ENCODE peak calls at places on chromosomes 2 and 18, in seven cellular contexts. L, B, V, W, Q, N and Z are unnamed samples.

GRCh38 chr2:150531626-150532419 is 44.4 kb upstream of the RND3 start:
- DNase-seq in L (no peak), B (no peak), V (no peak), W (no peak), Q (no peak), N (no peak), Z (no peak)

GRCh38 chr18:8703181-8703638 is 2.1 kb upstream of the MTCL1 start:
- DNase-seq in L (no peak), B (no peak), V (no peak), W (no peak), Q (no peak), N (no peak), Z (no peak)

GRCh38 chr2:133442393-133442792 is 125.9 kb downstream of the NCKAP5 start:
- DNase-seq in L (no peak), B (no peak), V (no peak), W (no peak), Q (no peak), N (no peak), Z (no peak)

GRCh38 chr2:215619989-215620388 is 184.1 kb upstream of the FN1 start:
- DNase-seq in L (no peak), B (no peak), V (peak; percentile 22), W (peak; percentile 30), Q (no peak), N (no peak), Z (no peak)

GRCh38 chr18:45715212-45715780 is 8.7 kb upstream of the SLC14A1 start:
- DNase-seq in L (no peak), B (no peak), V (no peak), W (no peak), Q (peak; percentile 3), N (no peak), Z (no peak)

GRCh38 chr2:84865181-84865783 is 15.6 kb downstream of the TRABD2A start:
- DNase-seq in L (no peak), B (no peak), V (no peak), W (no peak), Q (peak; percentile 37), N (no peak), Z (no peak)

GRCh38 chr2:240134956-240135520 is 1.1 kb downstream of the COPS9 start:
- DNase-seq in L (no peak), B (peak; percentile 9), V (no peak), W (peak; percentile 37), Q (no peak), N (no peak), Z (no peak)

GRCh38 chr2:148167241-148167766 is 146.4 kb downstream of the MBD5 start:
- DNase-seq in L (no peak), B (no peak), V (no peak), W (no peak), Q (no peak), N (no peak), Z (no peak)

GRCh38 chr2:10912796-10913445 is 1.2 kb downstream of the KCNF1 start:
- DNase-seq in L (no peak), B (no peak), V (no peak), W (no peak), Q (no peak), N (no peak), Z (no peak)

GRCh38 chr18:77206676-77207370 is 42.8 kb upstream of the GALR1 start:
- DNase-seq in L (no peak), B (peak; percentile 81), V (no peak), W (no peak), Q (no peak), N (peak; percentile 77), Z (no peak)

GRCh38 chr2:144115892-144116291 is 404.0 kb downstream of the ZEB2 start:
- DNase-seq in L (no peak), B (no peak), V (no peak), W (no peak), Q (no peak), N (no peak), Z (no peak)

GRCh38 chr2:128348505-128349065 is 29.9 kb upstream of the HS6ST1 start:
- DNase-seq in L (no peak), B (no peak), V (no peak), W (no peak), Q (no peak), N (no peak), Z (no peak)

GRCh38 chr2:177592397-177592796 is 199.8 kb downstream of the AGPS start:
- DNase-seq in L (no peak), B (no peak), V (no peak), W (no peak), Q (no peak), N (no peak), Z (no peak)

GRCh38 chr2:233059797-233060499 is at the start of gene INPP5D:
- DNase-seq in L (peak; percentile 72), B (peak; percentile 61), V (peak; percentile 68), W (no peak), Q (no peak), N (no peak), Z (peak; percentile 85)

GRCh38 chr2:231467613-231468525 is 3.6 kb upstream of the NCL start:
- DNase-seq in L (no peak), B (no peak), V (no peak), W (peak; percentile 48), Q (no peak), N (no peak), Z (no peak)

GRCh38 chr18:21915546-21915945 is 175.0 kb downstream of the MIB1 start:
- DNase-seq in L (no peak), B (no peak), V (no peak), W (no peak), Q (no peak), N (no peak), Z (no peak)

GRCh38 chr2:126986788-126987187 is 88.1 kb downstream of the TEX51 start:
- DNase-seq in L (no peak), B (no peak), V (no peak), W (no peak), Q (no peak), N (peak; percentile 28), Z (no peak)

GRCh38 chr2:109255594-109255993 is 126.6 kb downstream of the SH3RF3 start:
- DNase-seq in L (no peak), B (no peak), V (no peak), W (no peak), Q (no peak), N (peak; percentile 8), Z (no peak)

GRCh38 chr2:102915128-102915527 is 153.3 kb downstream of the TMEM182 start:
- DNase-seq in L (no peak), B (no peak), V (no peak), W (no peak), Q (no peak), N (no peak), Z (no peak)

DNA sequence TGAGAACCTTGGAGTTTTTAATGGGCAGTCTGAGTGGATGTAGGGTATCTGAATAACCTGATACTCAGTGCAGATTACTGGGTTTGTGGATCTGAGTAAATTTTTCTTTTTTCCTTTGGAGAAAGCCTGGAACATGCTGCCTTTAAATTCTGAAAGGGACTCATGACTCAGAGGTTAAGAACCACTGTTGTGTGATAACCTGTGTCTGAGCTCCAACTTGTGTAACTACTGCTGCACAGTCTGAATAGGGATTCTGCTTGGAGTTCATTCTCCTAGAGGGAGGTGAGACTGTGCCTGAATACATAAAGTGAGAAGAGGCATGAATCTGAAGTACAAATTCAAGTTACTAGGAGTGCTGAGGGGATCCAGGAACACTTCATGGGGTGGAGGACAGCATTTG is 36.2 kb downstream of the KDM3A start:
- DNase-seq in L (no peak), B (no peak), V (no peak), W (no peak), Q (no peak), N (no peak), Z (no peak)
- H3K36me3 ChIP-seq in L (peaks cover 23% of the 10 kb centered on the region), B (peaks cover 93% of the 10 kb centered on the region), V (no peaks in the 10 kb centered on the region), W (peaks cover 46% of the 10 kb centered on the region), Q (peaks cover 79% of the 10 kb centered on the region), N (no peaks in the 10 kb centered on the region), Z (peaks cover 31% of the 10 kb centered on the region)

GRCh38 chr2:146701183-146701582 is 1143.6 kb upstream of the ACVR2A start:
- DNase-seq in L (no peak), B (no peak), V (no peak), W (no peak), Q (peak; percentile 57), N (no peak), Z (no peak)
- TF ChIP-seq CTCF in L (no peak), B (no peak), V (no peak), W (no peak), Q (peak; percentile 43), N (no peak), Z (peak; percentile 29)

GRCh38 chr18:12338382-12338781 is 30.3 kb downstream of the TUBB6 start:
- DNase-seq in L (no peak), B (no peak), V (no peak), W (no peak), Q (no peak), N (no peak), Z (no peak)
- H3K36me3 ChIP-seq in L (peaks cover 8% of the 10 kb centered on the region), B (peaks cover 99% of the 10 kb centered on the region), V (no peaks in the 10 kb centered on the region), W (peaks cover 29% of the 10 kb centered on the region), Q (peaks cover 53% of the 10 kb centered on the region), N (no peaks in the 10 kb centered on the region), Z (peaks cover 18% of the 10 kb centered on the region)

DNA sequence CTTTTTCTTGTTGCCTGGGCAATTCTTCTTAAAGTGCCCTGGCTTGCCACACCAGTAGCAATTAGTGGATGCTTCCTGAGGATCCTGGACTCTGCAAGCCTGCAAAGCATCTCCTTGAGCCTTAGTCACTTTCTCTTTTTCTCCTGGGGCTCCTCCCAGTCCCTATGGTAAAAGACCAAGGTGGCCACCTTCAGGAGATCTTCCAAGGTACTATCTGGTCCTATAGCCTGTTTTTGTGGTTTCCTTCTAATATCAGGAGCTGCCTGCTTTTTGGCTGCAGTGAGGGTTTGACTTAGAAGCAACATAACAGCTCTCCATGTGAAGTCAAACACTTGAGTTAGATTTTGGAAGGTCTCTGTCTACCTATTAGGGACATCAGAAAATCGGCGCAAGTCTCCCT is 33.3 kb upstream of the GMCL1 start:
- DNase-seq in L (no peak), B (no peak), V (no peak), W (no peak), Q (no peak), N (no peak), Z (no peak)
- TF ChIP-seq CTCF in L (no peak), B (no peak), V (no peak), W (no peak), Q (no peak), N (no peak), Z (no peak)

DNA sequence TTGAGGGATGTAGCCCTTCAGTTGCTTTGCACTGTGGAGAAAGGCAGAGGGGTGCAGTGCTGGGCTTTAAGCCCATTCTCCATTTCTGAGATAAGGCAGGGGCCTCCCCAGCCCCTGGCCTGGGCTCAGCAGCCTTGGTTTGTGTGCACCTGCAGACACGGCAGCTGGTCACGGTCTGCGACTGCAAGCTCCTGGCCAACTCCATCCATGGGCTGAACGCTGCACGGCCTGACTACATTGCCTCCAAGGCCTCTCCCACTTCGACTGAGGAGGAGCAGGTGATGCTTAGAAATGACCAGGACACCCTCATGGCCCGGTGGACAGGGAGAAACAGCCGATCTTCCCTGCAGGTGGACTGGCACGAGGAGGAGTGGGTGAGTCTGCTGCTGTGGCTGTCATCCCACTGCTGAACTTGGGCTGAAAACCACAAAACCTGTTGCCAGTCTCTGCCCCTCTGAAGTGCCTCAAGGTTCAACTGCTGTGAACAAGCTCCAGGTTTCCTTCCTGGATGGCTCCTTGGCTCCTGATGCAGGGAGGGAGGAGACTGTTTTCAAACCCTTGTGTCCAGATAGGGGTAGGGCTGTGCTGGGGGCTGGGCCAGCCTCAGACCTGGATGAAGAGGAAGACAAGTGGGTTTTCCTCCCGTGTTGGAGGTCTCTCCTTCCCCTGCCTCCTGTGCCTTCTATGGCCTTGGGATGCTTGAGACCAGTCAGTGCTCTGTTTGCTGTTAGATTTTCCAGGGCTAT is 54.0 kb downstream of the COA5 start:
- DNase-seq in L (no peak), B (peak; percentile 13), V (no peak), W (no peak), Q (no peak), N (no peak), Z (no peak)
- H3K36me3 ChIP-seq in L (no peaks in the 10 kb centered on the region), B (peaks cover 84% of the 10 kb centered on the region), V (no peaks in the 10 kb centered on the region), W (peaks cover 6% of the 10 kb centered on the region), Q (peaks cover 12% of the 10 kb centered on the region), N (no peaks in the 10 kb centered on the region), Z (peaks cover 40% of the 10 kb centered on the region)